ENCODE peak calls at places on chromosome 11, in seven cellular contexts. P, A, W, E, T, F and Q are unnamed samples.
A peak's percentile ranks its signal among the peaks of the same experiment; 100 is the strongest.

GRCh38 chr11:60762851-60763691 is 6.4 kb downstream of the MS4A15 start:
- DNase-seq in E (peak; percentile 86), F (no peak), P (no peak), T (no peak), A (peak; percentile 60), W (no peak), Q (no peak)

GRCh38 chr11:115452245-115452644 is 52.0 kb downstream of the CADM1 start:
- DNase-seq in A (no peak), T (no peak), F (no peak), P (no peak), E (no peak), W (no peak), Q (no peak)

GRCh38 chr11:120184946-120185677 is 25.7 kb upstream of the OAF start:
- DNase-seq in P (no peak), E (no peak), W (no peak), A (no peak), F (no peak), T (no peak), Q (peak; percentile 2)

GRCh38 chr11:44731685-44732411 is 5.1 kb downstream of the TSPAN18 start:
- DNase-seq in F (no peak), P (no peak), A (no peak), W (no peak), T (no peak), E (no peak), Q (no peak)

GRCh38 chr11:116963813-116964212 is 126.4 kb upstream of the APOA1 start:
- DNase-seq in F (no peak), A (no peak), P (no peak), T (no peak), W (no peak), E (no peak), Q (no peak)

GRCh38 chr11:121449123-121449522 is 3.0 kb upstream of the SORL1 start:
- DNase-seq in F (no peak), T (no peak), A (no peak), P (peak; percentile 60), E (no peak), W (no peak), Q (no peak)

GRCh38 chr11:75099635-75100034 is 3.0 kb upstream of the OR2AT4 start:
- DNase-seq in P (no peak), T (no peak), W (no peak), F (no peak), A (no peak), E (no peak), Q (no peak)

GRCh38 chr11:43278302-43278956 is 33.4 kb upstream of the API5 start:
- DNase-seq in F (no peak), A (no peak), T (no peak), E (no peak), P (no peak), W (peak; percentile 31), Q (no peak)

GRCh38 chr11:123461164-123461563 is 31.1 kb downstream of the GRAMD1B start:
- DNase-seq in T (no peak), W (no peak), F (no peak), E (peak; percentile 19), P (no peak), A (no peak), Q (no peak)

GRCh38 chr11:82533628-82534353 is 199.9 kb downstream of the FAM181B start:
- DNase-seq in F (no peak), A (no peak), P (no peak), W (no peak), E (peak; percentile 97), T (no peak), Q (no peak)

GRCh38 chr11:70016666-70017347 is 61.3 kb upstream of the ANO1 start:
- DNase-seq in F (no peak), W (peak; percentile 88), T (peak; percentile 93), A (no peak), P (no peak), E (no peak), Q (no peak)